ENCODE peak calls at places on chromosomes 6 and 20, in seven cellular contexts. I is LoVo, T is heart right ventricle, Y is caudate nucleus, U is NCI-H1092, D is NCI-H2081 treated with DMSO at 0.1 percent for 48 hours, V is T-helper 1 cell. Z is an unnamed sample.

GRCh38 chr6:3696525-3696924 is 55.0 kb downstream of the PXDC1 start:
- DNase-seq in U (no peak), T (no peak), I (no peak), D (no peak), V (no peak), Y (no peak), Z (no peak)

GRCh38 chr6:134295953-134296553 is 21.9 kb downstream of the SGK1 start:
- DNase-seq in U (no peak), T (peak), Y (no peak), V (no peak), I (peak), D (no peak), Z (peak)

GRCh38 chr20:20373046-20373706 is 5.3 kb downstream of the INSM1 start:
- DNase-seq in Y (peak), T (no peak), D (no peak), I (no peak), V (no peak), U (peak), Z (peak)

GRCh38 chr6:44035621-44036020 is 91.6 kb downstream of the MRPL14 start:
- DNase-seq in U (no peak), Y (no peak), V (no peak), T (no peak), D (no peak), I (no peak), Z (no peak)

GRCh38 chr6:3226422-3227362 is 761 bp downstream of the TUBB2B start:
- DNase-seq in D (no peak), I (peak), U (no peak), V (no peak), Y (peak), T (no peak), Z (no peak)

GRCh38 chr6:5967594-5967993 is 39.1 kb downstream of the NRN1 start:
- DNase-seq in D (no peak), T (no peak), I (peak), V (no peak), U (no peak), Y (no peak), Z (no peak)

GRCh38 chr20:9068896-9069663 is at the start of gene PLCB4:
- DNase-seq in Y (peak), U (peak), D (peak), T (peak), V (no peak), I (peak), Z (peak)

GRCh38 chr20:24589381-24589780 is 120.0 kb downstream of the SYNDIG1 start:
- DNase-seq in U (no peak), I (no peak), D (no peak), T (no peak), Y (no peak), V (no peak), Z (no peak)

GRCh38 chr6:105675715-105676397 is 273.0 kb upstream of the PREP start:
- DNase-seq in T (no peak), I (peak), Y (no peak), V (no peak), D (peak), U (no peak), Z (no peak)

GRCh38 chr20:11092151-11092550 is 418.4 kb upstream of the JAG1 start:
- DNase-seq in Y (no peak), D (no peak), T (no peak), V (no peak), I (no peak), U (no peak), Z (no peak)

GRCh38 chr6:89843070-89843469 is 13.4 kb downstream of the CASP8AP2 start:
- DNase-seq in D (no peak), V (no peak), I (no peak), T (no peak), Y (no peak), U (no peak), Z (no peak)

GRCh38 chr6:136521430-136521829 is 28.8 kb downstream of the MAP7 start:
- DNase-seq in V (no peak), Y (no peak), D (no peak), T (no peak), I (no peak), U (no peak), Z (no peak)

GRCh38 chr6:151179321-151179720 is 60.4 kb upstream of the AKAP12 start:
- DNase-seq in D (no peak), I (no peak), V (no peak), U (no peak), T (no peak), Y (no peak), Z (no peak)

GRCh38 chr6:160141001-160141726 is 19.5 kb downstream of the SLC22A1 start:
- DNase-seq in I (no peak), D (no peak), Y (no peak), T (no peak), U (no peak), V (no peak), Z (no peak)

GRCh38 chr6:85390105-85390728 is 59.7 kb upstream of the NT5E start:
- DNase-seq in V (no peak), T (no peak), U (no peak), D (no peak), I (peak), Y (no peak), Z (no peak)

GRCh38 chr6:42166444-42167141 is 6.6 kb upstream of the GUCA1A start:
- DNase-seq in T (peak), D (peak), I (peak), V (peak), U (peak), Y (peak), Z (peak)

GRCh38 chr20:6705106-6705766 is 62.2 kb upstream of the BMP2 start:
- DNase-seq in D (no peak), Y (no peak), U (no peak), V (no peak), T (no peak), I (peak), Z (no peak)

GRCh38 chr20:18404172-18404571 is 62.7 kb downstream of the DZANK1 start:
- DNase-seq in U (no peak), I (no peak), D (no peak), T (no peak), V (no peak), Y (no peak), Z (no peak)

GRCh38 chr6:75818061-75818855 is 69.2 kb downstream of the MYO6 start:
- DNase-seq in V (no peak), I (no peak), T (no peak), Y (no peak), U (no peak), D (no peak), Z (no peak)

GRCh38 chr6:108227290-108227689 is 33.5 kb downstream of the SNX3 start:
- DNase-seq in U (no peak), V (no peak), Y (no peak), D (no peak), I (no peak), T (no peak), Z (no peak)

GRCh38 chr6:109452181-109452580 is 3.4 kb downstream of the MICAL1 start:
- DNase-seq in T (no peak), Y (no peak), V (no peak), I (no peak), U (no peak), D (no peak), Z (no peak)

GRCh38 chr20:483791-484644 is 21.7 kb upstream of the TBC1D20 start:
- DNase-seq in I (no peak), D (no peak), U (peak), Y (peak), T (peak), V (no peak), Z (peak)

GRCh38 chr6:11425431-11425871 is 112.1 kb upstream of the TMEM170B start:
- DNase-seq in U (no peak), Y (no peak), D (no peak), I (no peak), T (no peak), V (no peak), Z (no peak)

GRCh38 chr6:28766426-28766825 is 157.4 kb downstream of the TRIM27 start:
- DNase-seq in U (no peak), Y (no peak), V (no peak), D (no peak), I (no peak), T (no peak), Z (no peak)

GRCh38 chr6:98946266-98946817 is 1.4 kb downstream of the FBXL4 start:
- DNase-seq in V (no peak), U (no peak), I (no peak), T (no peak), Y (no peak), D (no peak), Z (no peak)

GRCh38 chr6:152094992-152095592 is 287.6 kb downstream of the ESR1 start:
- DNase-seq in V (no peak), I (peak), U (no peak), D (no peak), T (peak), Y (no peak), Z (peak)

GRCh38 chr6:133991096-133991593 is 38.1 kb downstream of the TBPL1 start:
- DNase-seq in Y (no peak), I (no peak), V (no peak), U (no peak), T (no peak), D (no peak), Z (no peak)

GRCh38 chr6:141401168-141401567 is 731.6 kb upstream of the GJE1 start:
- DNase-seq in Y (no peak), D (no peak), V (no peak), T (no peak), U (no peak), I (no peak), Z (no peak)

GRCh38 chr20:31934968-31935764 is 16.7 kb downstream of the PDRG1 start:
- DNase-seq in U (no peak), Y (no peak), T (no peak), D (no peak), V (no peak), I (no peak), Z (no peak)

GRCh38 chr20:17226410-17227198 is at the start of gene PCSK2:
- DNase-seq in U (peak), Y (peak), T (peak), V (no peak), D (peak), I (no peak), Z (peak)

GRCh38 chr20:44552950-44553908 is 29.1 kb upstream of the PKIG start:
- DNase-seq in Y (no peak), I (no peak), T (no peak), V (no peak), U (peak), D (no peak), Z (no peak)

GRCh38 chr6:138129190-138129589 is 22.0 kb upstream of the PERP start:
- DNase-seq in Y (no peak), D (no peak), U (no peak), T (no peak), V (no peak), I (no peak), Z (no peak)

GRCh38 chr6:165805067-165805525 is 142.1 kb upstream of the PDE10A start:
- DNase-seq in U (no peak), V (no peak), Y (no peak), I (no peak), T (no peak), D (no peak), Z (no peak)

GRCh38 chr20:2381303-2381702 is 602 bp downstream of the TGM6 start:
- DNase-seq in U (no peak), T (no peak), V (no peak), D (no peak), I (no peak), Y (no peak), Z (no peak)

Z was measured in adrenal gland.